ENCODE peak calls at places on chromosomes 11 and 22, in eight cellular contexts. B is CD4-positive, alpha-beta memory T cell; S is H1; V is OCI-LY7; N is BE2C; R is neural progenitor cell; U is heart right ventricle; C is WERI-Rb-1. O is an unnamed sample.

GRCh38 chr22:17753401-17753989 is 20.8 kb downstream of the BID start:
- DNase-seq in B (no peak), S (no peak), V (no peak), N (no peak), R (no peak), U (no peak), C (no peak), O (no peak)

GRCh38 chr11:65692367-65692766 is 19.7 kb upstream of the KAT5 start:
- DNase-seq in B (no peak), S (no peak), V (no peak), N (no peak), R (no peak), U (no peak), C (no peak), O (no peak)

GRCh38 chr11:726278-726915 is 20.4 kb downstream of the EPS8L2 start:
- DNase-seq in B (peak; percentile 64), S (no peak), V (peak; percentile 62), N (peak; percentile 9), R (peak; percentile 55), U (no peak), C (peak; percentile 62), O (no peak)

GRCh38 chr11:1964348-1964747 is 17.2 kb downstream of the MRPL23 start:
- DNase-seq in B (no peak), S (no peak), V (no peak), N (no peak), R (no peak), U (no peak), C (no peak), O (no peak)

GRCh38 chr11:76329983-76330382 is 50.9 kb downstream of the THAP12 start:
- DNase-seq in B (no peak), S (no peak), V (no peak), N (no peak), R (peak; percentile 57), U (no peak), C (no peak), O (no peak)

GRCh38 chr11:102476069-102476468 is 23.5 kb upstream of the TMEM123 start:
- DNase-seq in B (no peak), S (no peak), V (no peak), N (no peak), R (no peak), U (no peak), C (no peak), O (no peak)

GRCh38 chr22:36211237-36211881 is 9.8 kb upstream of the APOL4 start:
- DNase-seq in B (no peak), S (no peak), V (no peak), N (no peak), R (no peak), U (no peak), C (no peak), O (peak; percentile 39)

GRCh38 chr11:75184757-75185156 is 33.9 kb downstream of the SLCO2B1 start:
- DNase-seq in B (no peak), S (no peak), V (no peak), N (no peak), R (no peak), U (no peak), C (no peak), O (no peak)

GRCh38 chr11:47225552-47226137 is 10.9 kb downstream of the DDB2 start:
- DNase-seq in B (no peak), S (no peak), V (no peak), N (no peak), R (no peak), U (no peak), C (no peak), O (no peak)

GRCh38 chr22:43848366-43849171 is 13.7 kb downstream of the SULT4A1 start:
- DNase-seq in B (no peak), S (no peak), V (no peak), N (peak; percentile 64), R (peak; percentile 61), U (no peak), C (peak; percentile 66), O (peak; percentile 23)

GRCh38 chr11:24747275-24748251 is 250.7 kb downstream of the LUZP2 start:
- DNase-seq in B (no peak), S (no peak), V (peak; percentile 48), N (no peak), R (no peak), U (no peak), C (no peak), O (no peak)

GRCh38 chr11:68687986-68688385 is 3.6 kb downstream of the GAL start:
- DNase-seq in B (no peak), S (no peak), V (no peak), N (no peak), R (no peak), U (no peak), C (no peak), O (no peak)

GRCh38 chr11:117328414-117329010 is 858 bp downstream of the CEP164 start:
- DNase-seq in B (no peak), S (no peak), V (peak; percentile 19), N (peak; percentile 41), R (peak; percentile 25), U (no peak), C (no peak), O (no peak)

GRCh38 chr11:67211656-67212436 is 54.4 kb upstream of the GRK2 start:
- DNase-seq in B (no peak), S (no peak), V (no peak), N (no peak), R (no peak), U (no peak), C (no peak), O (no peak)

DNA sequence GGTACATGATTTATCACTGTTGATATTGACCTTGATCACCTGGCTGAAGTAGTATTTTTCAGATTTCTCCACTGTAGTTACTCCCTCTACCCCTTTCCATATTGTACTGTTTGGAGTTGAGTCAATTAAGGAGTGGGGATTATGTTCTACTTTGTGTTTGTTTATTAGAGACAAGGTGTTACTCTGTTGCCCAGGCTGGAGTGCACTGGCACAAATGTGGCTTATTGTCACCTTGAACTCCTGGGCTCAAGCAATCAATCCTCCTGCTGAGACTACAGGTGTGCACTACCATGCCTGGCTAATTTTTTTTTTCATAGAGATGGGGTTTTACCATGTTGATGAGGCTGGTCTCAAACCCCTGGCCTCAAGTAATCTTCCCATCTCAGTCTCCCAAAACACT is 85.3 kb upstream of the CCDC90B start:
- DNase-seq in B (no peak), S (no peak), V (no peak), N (no peak), R (no peak), U (no peak), C (no peak), O (no peak)
- H3K9me3 ChIP-seq in B (no peaks in the 10 kb centered on the region), S (no peaks in the 10 kb centered on the region), V (no peaks in the 10 kb centered on the region), N (no peaks in the 10 kb centered on the region), R (no peaks in the 10 kb centered on the region), U (no peaks in the 10 kb centered on the region), C (peaks cover 5% of the 10 kb centered on the region), O (no peaks in the 10 kb centered on the region)

GRCh38 chr11:128448487-128448886 is 138.9 kb downstream of the ETS1 start:
- DNase-seq in B (no peak), S (peak; percentile 25), V (no peak), N (no peak), R (no peak), U (no peak), C (no peak), O (peak; percentile 48)
- H3K4me3 ChIP-seq in B (no peak overlapping the region), S (no peak overlapping the region), V (no peak overlapping the region), N (no peak overlapping the region), R (no peak overlapping the region), U (no peak overlapping the region), C (no peak overlapping the region), O (no peak overlapping the region)

GRCh38 chr11:78217650-78218541 is 29.2 kb downstream of the USP35 start:
- DNase-seq in B (no peak), S (no peak), V (no peak), N (no peak), R (no peak), U (no peak), C (no peak), O (no peak)

GRCh38 chr11:78221396-78222315 is 32.9 kb downstream of the USP35 start:
- DNase-seq in B (no peak), S (no peak), V (no peak), N (no peak), R (no peak), U (no peak), C (no peak), O (no peak)

GRCh38 chr11:78218707-78219492 is 30.2 kb downstream of the USP35 start:
- DNase-seq in B (no peak), S (no peak), V (no peak), N (no peak), R (no peak), U (no peak), C (no peak), O (no peak)

GRCh38 chr11:78219493-78220217 is 30.9 kb downstream of the USP35 start:
- DNase-seq in B (no peak), S (no peak), V (no peak), N (no peak), R (no peak), U (no peak), C (no peak), O (no peak)

GRCh38 chr11:78220218-78221157 is 31.8 kb downstream of the USP35 start:
- DNase-seq in B (no peak), S (no peak), V (no peak), N (no peak), R (no peak), U (no peak), C (no peak), O (no peak)
- H3K36me3 ChIP-seq in B (peaks cover 12% of the 10 kb centered on the region), S (peaks cover 3% of the 10 kb centered on the region), V (no peaks in the 10 kb centered on the region), N (peaks cover 72% of the 10 kb centered on the region), R (no peaks in the 10 kb centered on the region), U (no peaks in the 10 kb centered on the region), C (peaks cover 17% of the 10 kb centered on the region), O (no peaks in the 10 kb centered on the region)

DNA sequence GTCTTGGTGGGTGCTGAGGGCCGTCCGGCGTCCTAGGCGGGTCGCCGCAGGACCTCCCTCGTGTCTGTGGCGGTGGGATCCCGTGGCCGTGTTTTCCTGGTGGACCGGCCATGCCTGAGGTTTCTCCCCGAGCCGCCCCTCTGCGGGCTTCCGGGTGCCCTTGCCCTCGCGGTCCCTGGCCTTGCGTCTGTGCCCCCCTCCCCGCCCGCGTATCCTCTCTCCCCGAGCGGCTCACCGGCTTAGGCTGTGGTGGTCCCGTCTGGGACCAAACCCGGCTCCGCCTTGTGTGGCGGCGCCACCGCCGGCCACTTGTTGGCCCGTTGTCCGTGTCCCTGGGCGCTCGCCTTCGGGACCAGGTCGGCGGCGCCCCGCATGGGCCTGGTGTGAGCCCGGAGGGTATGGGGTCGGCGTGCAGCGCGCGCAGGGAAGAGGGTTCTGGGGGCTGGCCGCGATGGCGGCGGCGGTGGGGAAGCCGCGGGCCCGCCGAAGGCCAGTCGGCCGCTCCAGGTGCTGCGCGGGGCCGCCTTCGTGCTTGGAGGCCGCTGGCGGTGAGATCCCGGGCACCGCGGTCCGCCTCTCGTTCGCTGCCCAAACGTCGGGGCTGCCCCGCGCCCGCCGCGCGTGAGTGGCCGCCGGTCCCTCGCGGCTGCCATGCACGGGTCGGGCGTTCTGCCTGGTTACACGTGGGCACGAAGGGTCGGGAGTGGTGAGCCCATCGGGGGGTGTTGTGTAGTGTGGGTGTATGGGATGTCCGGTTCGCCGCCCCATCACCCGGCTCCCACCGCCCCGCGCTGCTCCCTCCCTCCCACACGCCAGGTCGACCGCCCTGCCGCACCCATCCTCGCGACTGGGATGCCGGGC is 3899.1 kb upstream of the OR11H1 start:
- DNase-seq in B (no peak), S (no peak), V (no peak), N (no peak), R (no peak), U (no peak), C (no peak), O (no peak)
- H3K9me3 ChIP-seq in B (no peaks in the 10 kb centered on the region), S (peaks cover 72% of the 10 kb centered on the region), V (peaks cover 14% of the 10 kb centered on the region), N (no peaks in the 10 kb centered on the region), R (peaks cover 36% of the 10 kb centered on the region), U (no peaks in the 10 kb centered on the region), C (peaks cover 17% of the 10 kb centered on the region), O (peaks cover 3% of the 10 kb centered on the region)